ENCODE peak calls at places on chromosomes 7 and 10, in five cellular contexts. One of them, this sample, is unnamed.

GRCh38 chr7:2516194-2516555 is 3.4 kb upstream of the LFNG start:
- DNase-seq in PC-9: no peak
- DNase-seq in CD4-positive, alpha-beta T cell: no peak
- DNase-seq in K562: no peak
- DNase-seq in left lung: no peak
- DNase-seq in this sample: no peak

GRCh38 chr10:22758862-22759261 is 44.5 kb upstream of the PIP4K2A start:
- DNase-seq in left lung: no peak
- DNase-seq in CD4-positive, alpha-beta T cell: no peak
- DNase-seq in K562: no peak
- DNase-seq in PC-9: no peak
- DNase-seq in this sample: no peak

GRCh38 chr7:19621740-19622139 is 87.1 kb downstream of the POLR1F start:
- DNase-seq in left lung: no peak
- DNase-seq in CD4-positive, alpha-beta T cell: no peak
- DNase-seq in PC-9: no peak
- DNase-seq in K562: no peak
- DNase-seq in this sample: no peak

GRCh38 chr10:70440296-70441160 is 953 bp downstream of the NODAL start:
- DNase-seq in K562: peak; percentile 43
- DNase-seq in left lung: peak; percentile 75
- DNase-seq in PC-9: no peak
- DNase-seq in CD4-positive, alpha-beta T cell: no peak
- DNase-seq in this sample: no peak

GRCh38 chr7:142939226-142939910 is at the start of gene LLCFC1:
- DNase-seq in CD4-positive, alpha-beta T cell: no peak
- DNase-seq in left lung: no peak
- DNase-seq in K562: peak; percentile 72
- DNase-seq in PC-9: peak; percentile 54
- DNase-seq in this sample: no peak

GRCh38 chr10:76209135-76209534 is 777.7 kb downstream of the LRMDA start:
- DNase-seq in CD4-positive, alpha-beta T cell: no peak
- DNase-seq in K562: no peak
- DNase-seq in left lung: no peak
- DNase-seq in PC-9: no peak
- DNase-seq in this sample: peak; percentile 32

GRCh38 chr7:40879941-40880558 is 745.2 kb downstream of the SUGCT start:
- DNase-seq in PC-9: no peak
- DNase-seq in CD4-positive, alpha-beta T cell: no peak
- DNase-seq in left lung: no peak
- DNase-seq in K562: no peak
- DNase-seq in this sample: no peak

GRCh38 chr10:23433710-23434109 is 5.2 kb upstream of the OTUD1 start:
- DNase-seq in PC-9: no peak
- DNase-seq in left lung: no peak
- DNase-seq in K562: no peak
- DNase-seq in CD4-positive, alpha-beta T cell: no peak
- DNase-seq in this sample: no peak

GRCh38 chr10:31101123-31101522 is 69.5 kb upstream of the ZNF438 start:
- DNase-seq in CD4-positive, alpha-beta T cell: peak; percentile 44
- DNase-seq in PC-9: peak; percentile 88
- DNase-seq in left lung: no peak
- DNase-seq in K562: no peak
- DNase-seq in this sample: peak; percentile 62

GRCh38 chr7:75687246-75688088 is 51.3 kb downstream of the HIP1 start:
- DNase-seq in CD4-positive, alpha-beta T cell: no peak
- DNase-seq in K562: no peak
- DNase-seq in left lung: no peak
- DNase-seq in PC-9: no peak
- DNase-seq in this sample: no peak

GRCh38 chr7:90383422-90383821 is 19.8 kb upstream of the CLDN12 start:
- DNase-seq in CD4-positive, alpha-beta T cell: no peak
- DNase-seq in K562: no peak
- DNase-seq in left lung: no peak
- DNase-seq in PC-9: peak; percentile 73
- DNase-seq in this sample: no peak

GRCh38 chr7:31776616-31777015 is 89.6 kb downstream of the PPP1R17 start:
- DNase-seq in PC-9: no peak
- DNase-seq in CD4-positive, alpha-beta T cell: no peak
- DNase-seq in left lung: no peak
- DNase-seq in K562: no peak
- DNase-seq in this sample: no peak

GRCh38 chr7:132116369-132116768 is 459.9 kb downstream of the PLXNA4 start:
- DNase-seq in CD4-positive, alpha-beta T cell: no peak
- DNase-seq in left lung: no peak
- DNase-seq in K562: no peak
- DNase-seq in PC-9: peak; percentile 90
- DNase-seq in this sample: no peak

GRCh38 chr10:46304671-46305429 is 18.1 kb downstream of the ANTXRL start:
- DNase-seq in K562: no peak
- DNase-seq in CD4-positive, alpha-beta T cell: no peak
- DNase-seq in PC-9: no peak
- DNase-seq in left lung: no peak
- DNase-seq in this sample: no peak

GRCh38 chr7:124032369-124033092 is at the start of gene TMEM229A:
- DNase-seq in PC-9: no peak
- DNase-seq in CD4-positive, alpha-beta T cell: no peak
- DNase-seq in left lung: peak; percentile 74
- DNase-seq in K562: no peak
- DNase-seq in this sample: no peak

GRCh38 chr7:46934198-46934825 is 647.6 kb downstream of the TNS3 start:
- DNase-seq in PC-9: peak; percentile 33
- DNase-seq in CD4-positive, alpha-beta T cell: no peak
- DNase-seq in K562: no peak
- DNase-seq in left lung: no peak
- DNase-seq in this sample: peak; percentile 23

GRCh38 chr10:91762878-91763277 is 35.3 kb upstream of the TNKS2 start:
- DNase-seq in CD4-positive, alpha-beta T cell: no peak
- DNase-seq in left lung: no peak
- DNase-seq in K562: no peak
- DNase-seq in PC-9: no peak
- DNase-seq in this sample: no peak

GRCh38 chr7:110830778-110831177 is 260.1 kb upstream of the LRRN3 start:
- DNase-seq in K562: no peak
- DNase-seq in left lung: no peak
- DNase-seq in CD4-positive, alpha-beta T cell: no peak
- DNase-seq in PC-9: no peak
- DNase-seq in this sample: no peak

GRCh38 chr7:46885167-46885566 is 696.7 kb downstream of the TNS3 start:
- DNase-seq in CD4-positive, alpha-beta T cell: no peak
- DNase-seq in K562: no peak
- DNase-seq in left lung: no peak
- DNase-seq in PC-9: no peak
- DNase-seq in this sample: no peak

GRCh38 chr7:44240983-44241510 is 40.3 kb downstream of the YKT6 start:
- DNase-seq in CD4-positive, alpha-beta T cell: peak; percentile 36
- DNase-seq in K562: peak; percentile 87
- DNase-seq in left lung: no peak
- DNase-seq in PC-9: peak; percentile 67
- DNase-seq in this sample: peak; percentile 56

GRCh38 chr7:46285856-46286255 is 364.8 kb upstream of the IGFBP3 start:
- DNase-seq in PC-9: no peak
- DNase-seq in left lung: no peak
- DNase-seq in K562: no peak
- DNase-seq in CD4-positive, alpha-beta T cell: no peak
- DNase-seq in this sample: no peak

GRCh38 chr7:12572941-12573340 is 2.4 kb downstream of the SCIN start:
- DNase-seq in K562: no peak
- DNase-seq in left lung: no peak
- DNase-seq in PC-9: no peak
- DNase-seq in CD4-positive, alpha-beta T cell: no peak
- DNase-seq in this sample: no peak

GRCh38 chr7:44285561-44285960 is 39.8 kb downstream of the CAMK2B start:
- DNase-seq in CD4-positive, alpha-beta T cell: no peak
- DNase-seq in K562: no peak
- DNase-seq in left lung: no peak
- DNase-seq in PC-9: no peak
- DNase-seq in this sample: no peak

GRCh38 chr10:68088744-68089143 is 13.7 kb upstream of the HERC4 start:
- DNase-seq in left lung: no peak
- DNase-seq in K562: no peak
- DNase-seq in CD4-positive, alpha-beta T cell: no peak
- DNase-seq in PC-9: peak; percentile 37
- DNase-seq in this sample: no peak

GRCh38 chr10:113665806-113666354 is 2.0 kb upstream of the NRAP start:
- DNase-seq in K562: no peak
- DNase-seq in CD4-positive, alpha-beta T cell: no peak
- DNase-seq in PC-9: peak; percentile 61
- DNase-seq in left lung: no peak
- DNase-seq in this sample: peak; percentile 68

GRCh38 chr10:133335238-133336122 is 1.2 kb downstream of the CALY start:
- DNase-seq in K562: peak; percentile 66
- DNase-seq in PC-9: no peak
- DNase-seq in CD4-positive, alpha-beta T cell: peak; percentile 75
- DNase-seq in left lung: peak; percentile 68
- DNase-seq in this sample: no peak

GRCh38 chr10:22805304-22805703 is 90.9 kb upstream of the PIP4K2A start:
- DNase-seq in CD4-positive, alpha-beta T cell: no peak
- DNase-seq in left lung: no peak
- DNase-seq in PC-9: no peak
- DNase-seq in K562: no peak
- DNase-seq in this sample: no peak

GRCh38 chr7:80307251-80307856 is 172.7 kb downstream of the GNAI1 start:
- DNase-seq in K562: no peak
- DNase-seq in CD4-positive, alpha-beta T cell: no peak
- DNase-seq in left lung: no peak
- DNase-seq in PC-9: peak; percentile 58
- DNase-seq in this sample: no peak

GRCh38 chr7:130868150-130868549 is 134.1 kb upstream of the KLF14 start:
- DNase-seq in CD4-positive, alpha-beta T cell: no peak
- DNase-seq in PC-9: no peak
- DNase-seq in left lung: no peak
- DNase-seq in K562: no peak
- DNase-seq in this sample: no peak

GRCh38 chr10:67011981-67012380 is 86.1 kb downstream of the LRRTM3 start:
- DNase-seq in K562: no peak
- DNase-seq in left lung: no peak
- DNase-seq in PC-9: no peak
- DNase-seq in CD4-positive, alpha-beta T cell: no peak
- DNase-seq in this sample: no peak

GRCh38 chr10:119305860-119306513 is 98.6 kb downstream of the GRK5 start:
- DNase-seq in PC-9: peak; percentile 93
- DNase-seq in left lung: no peak
- DNase-seq in CD4-positive, alpha-beta T cell: peak; percentile 73
- DNase-seq in K562: peak; percentile 52
- DNase-seq in this sample: peak; percentile 75

GRCh38 chr7:84277628-84278224 is 83.1 kb upstream of the SEMA3A start:
- DNase-seq in left lung: no peak
- DNase-seq in PC-9: no peak
- DNase-seq in K562: no peak
- DNase-seq in CD4-positive, alpha-beta T cell: no peak
- DNase-seq in this sample: no peak

GRCh38 chr10:37712489-37713131 is 144.8 kb downstream of the ZNF248 start:
- DNase-seq in left lung: peak; percentile 20
- DNase-seq in K562: no peak
- DNase-seq in PC-9: no peak
- DNase-seq in CD4-positive, alpha-beta T cell: no peak
- DNase-seq in this sample: no peak

GRCh38 chr7:85688712-85689111 is 501.9 kb upstream of the SEMA3D start:
- DNase-seq in CD4-positive, alpha-beta T cell: no peak
- DNase-seq in K562: no peak
- DNase-seq in PC-9: no peak
- DNase-seq in left lung: no peak
- DNase-seq in this sample: no peak

DNA sequence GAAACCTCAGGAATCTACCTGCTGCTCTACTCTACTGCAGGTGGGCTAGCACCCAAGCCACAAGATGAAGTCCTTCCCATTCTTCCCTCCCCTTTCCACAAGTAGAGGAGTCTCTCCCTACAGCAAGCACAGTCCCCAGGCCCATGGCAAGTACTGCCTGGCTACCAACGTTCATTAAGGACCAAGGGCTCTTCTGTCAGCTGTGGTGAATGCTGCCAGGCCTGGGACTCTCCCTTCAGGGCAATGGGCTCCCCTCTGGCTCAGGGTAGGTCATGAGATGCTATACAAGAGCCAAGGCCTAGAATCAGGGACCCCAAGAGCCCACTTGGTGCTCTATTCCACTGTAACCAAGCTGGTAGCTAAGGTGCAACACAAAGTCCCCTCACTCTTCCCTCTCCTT is 39.8 kb downstream of the SNX13 start:
- DNase-seq in left lung: peak; percentile 17
- DNase-seq in K562: no peak
- DNase-seq in CD4-positive, alpha-beta T cell: no peak
- DNase-seq in PC-9: no peak
- DNase-seq in this sample: no peak
- TF ChIP-seq CTCF in left lung: no peak
- TF ChIP-seq CTCF in K562: no peak
- TF ChIP-seq CTCF in CD4-positive, alpha-beta T cell: no peak
- TF ChIP-seq CTCF in PC-9: no peak
- TF ChIP-seq CTCF in this sample: no peak

DNA sequence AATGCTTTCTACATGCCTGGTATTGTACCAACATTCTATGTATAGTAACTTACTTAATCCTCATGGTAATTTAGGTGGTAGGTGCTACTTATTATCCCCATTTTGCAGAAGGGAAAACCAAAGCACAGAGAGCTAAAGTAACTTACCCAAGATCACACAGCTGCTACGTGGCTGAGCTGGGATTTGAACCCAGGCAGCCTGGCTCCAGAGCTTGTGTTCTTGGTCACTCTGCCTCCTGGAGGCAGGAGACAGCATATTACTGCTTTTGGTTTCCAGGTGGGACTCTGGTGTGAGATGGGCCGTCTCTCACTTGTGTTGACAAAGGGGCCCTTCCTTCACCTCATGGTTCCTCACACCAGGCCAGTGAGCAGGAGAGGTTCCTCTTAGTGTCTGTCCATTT is 79.8 kb upstream of the PPIF start:
- DNase-seq in left lung: no peak
- DNase-seq in PC-9: no peak
- DNase-seq in CD4-positive, alpha-beta T cell: no peak
- DNase-seq in K562: no peak
- DNase-seq in this sample: no peak
- TF ChIP-seq CTCF in left lung: no peak
- TF ChIP-seq CTCF in PC-9: no peak
- TF ChIP-seq CTCF in CD4-positive, alpha-beta T cell: no peak
- TF ChIP-seq CTCF in K562: peak; percentile 22
- TF ChIP-seq CTCF in this sample: no peak

GRCh38 chr7:120611959-120612358 is 246.0 kb downstream of the TSPAN12 start:
- DNase-seq in K562: no peak
- DNase-seq in CD4-positive, alpha-beta T cell: no peak
- DNase-seq in left lung: no peak
- DNase-seq in PC-9: no peak
- DNase-seq in this sample: no peak
- TF ChIP-seq CTCF in K562: no peak
- TF ChIP-seq CTCF in CD4-positive, alpha-beta T cell: no peak
- TF ChIP-seq CTCF in left lung: no peak
- TF ChIP-seq CTCF in PC-9: no peak
- TF ChIP-seq CTCF in this sample: no peak

GRCh38 chr10:9766762-9767161 is 1250.9 kb upstream of the CELF2 start:
- DNase-seq in left lung: no peak
- DNase-seq in CD4-positive, alpha-beta T cell: no peak
- DNase-seq in K562: no peak
- DNase-seq in PC-9: no peak
- DNase-seq in this sample: no peak
- TF ChIP-seq CTCF in left lung: no peak
- TF ChIP-seq CTCF in CD4-positive, alpha-beta T cell: no peak
- TF ChIP-seq CTCF in K562: no peak
- TF ChIP-seq CTCF in PC-9: no peak
- TF ChIP-seq CTCF in this sample: peak; percentile 13

This sample was measured in AG04450.